ENCODE peak calls at places on chromosomes 16 and 17, in seven cellular contexts. Z is activated T-helper 1 cell treated with anti-CD3 and anti-CD28 coated beads, Interleukin-2, amount 50 U/mL, for 16 hours; N is sciatic nerve; K is suprapubic skin; Y is NCI-H774; E is stimulated activated naive B cell treated with anti-CD40 and anti-IgM and Interleukin-4, amounts not matched to agents 10 μg/mL and 1 μg/mL and 100 μg/mL, for 72 hours; V is RCC 7860. A is an unnamed sample.

GRCh38 chr17:35774499-35774898 is 13.8 kb downstream of the C17orf50 start:
- DNase-seq in Z (no peak), N (no peak), K (no peak), Y (no peak), E (no peak), V (no peak), A (no peak)

GRCh38 chr17:34091975-34092374 is 163.1 kb upstream of the CCL2 start:
- DNase-seq in Z (no peak), N (no peak), K (no peak), Y (no peak), E (no peak), V (no peak), A (no peak)

GRCh38 chr16:1996175-1996574 is 6.4 kb downstream of the SYNGR3 start:
- DNase-seq in Z (no peak), N (no peak), K (no peak), Y (no peak), E (no peak), V (no peak), A (no peak)

GRCh38 chr17:18031955-18032354 is 7.0 kb downstream of the ATPAF2 start:
- DNase-seq in Z (no peak), N (no peak), K (no peak), Y (no peak), E (no peak), V (peak; percentile 32), A (no peak)

GRCh38 chr16:74817851-74818250 is 43.2 kb upstream of the FA2H start:
- DNase-seq in Z (no peak), N (no peak), K (no peak), Y (no peak), E (no peak), V (no peak), A (no peak)

GRCh38 chr17:81110488-81111040 is 54.7 kb upstream of the PVALEF start:
- DNase-seq in Z (no peak), N (no peak), K (no peak), Y (no peak), E (no peak), V (no peak), A (no peak)

GRCh38 chr16:79668502-79668901 is 68.0 kb upstream of the MAF start:
- DNase-seq in Z (no peak), N (no peak), K (no peak), Y (no peak), E (no peak), V (no peak), A (no peak)

GRCh38 chr16:53600076-53600475 is 97.1 kb upstream of the AKTIP start:
- DNase-seq in Z (no peak), N (no peak), K (no peak), Y (no peak), E (no peak), V (no peak), A (no peak)

GRCh38 chr16:79329163-79329521 is 271.4 kb downstream of the MAF start:
- DNase-seq in Z (no peak), N (no peak), K (no peak), Y (no peak), E (no peak), V (no peak), A (no peak)

GRCh38 chr16:85089485-85089884 is 22.8 kb downstream of the CIBAR2 start:
- DNase-seq in Z (no peak), N (no peak), K (no peak), Y (no peak), E (no peak), V (no peak), A (no peak)